ENCODE peak calls at places on chromosomes 4 and X, in six cellular contexts. J, I, K, S, Z and G are unnamed samples.
A peak's percentile ranks its signal among the peaks of the same experiment; 100 is the strongest.

GRCh38 chr4:119087121-119087520 is 48.5 kb upstream of the MYOZ2 start:
- DNase-seq in J (no peak), I (no peak), K (no peak), S (no peak), Z (no peak), G (no peak)

GRCh38 chr4:63218837-63219236 is 1190.4 kb downstream of the TECRL start:
- DNase-seq in J (no peak), I (no peak), K (no peak), S (no peak), Z (no peak), G (no peak)

GRCh38 chr4:142353149-142353738 is 492.9 kb downstream of the INPP4B start:
- DNase-seq in J (no peak), I (no peak), K (no peak), S (peak; percentile 27), Z (no peak), G (no peak)

GRCh38 chr4:141207971-141208370 is 12.7 kb upstream of the ZNF330 start:
- DNase-seq in J (no peak), I (no peak), K (no peak), S (no peak), Z (no peak), G (no peak)

GRCh38 chr4:42280327-42281095 is 116.8 kb upstream of the SHISA3 start:
- DNase-seq in J (no peak), I (no peak), K (no peak), S (no peak), Z (no peak), G (no peak)

GRCh38 chr4:155954118-155954503 is 445 bp upstream of the CTSO start:
- DNase-seq in J (no peak), I (no peak), K (peak; percentile 12), S (no peak), Z (no peak), G (no peak)

GRCh38 chr4:3766207-3766790 is at the start of gene ADRA2C:
- DNase-seq in J (peak; percentile 19), I (no peak), K (no peak), S (peak; percentile 20), Z (no peak), G (no peak)

GRCh38 chrX:110087485-110088356 is 84.8 kb downstream of the TMEM164 start:
- DNase-seq in J (peak; percentile 71), I (no peak), K (no peak), S (no peak), Z (no peak), G (no peak)

GRCh38 chr4:137238456-137238855 is 293.8 kb downstream of the PCDH18 start:
- DNase-seq in J (no peak), I (no peak), K (no peak), S (no peak), Z (no peak), G (no peak)

GRCh38 chrX:101460669-101461068 is 24.6 kb upstream of the ARMCX4 start:
- DNase-seq in J (no peak), I (no peak), K (no peak), S (no peak), Z (no peak), G (no peak)

GRCh38 chr4:129218355-129218754 is 122.4 kb downstream of the C4orf33 start:
- DNase-seq in J (no peak), I (no peak), K (peak; percentile 8), S (no peak), Z (no peak), G (no peak)

GRCh38 chr4:134343661-134344060 is 142.1 kb upstream of the PABPC4L start:
- DNase-seq in J (no peak), I (no peak), K (no peak), S (no peak), Z (no peak), G (no peak)

GRCh38 chr4:165201806-165202205 is 5.6 kb upstream of the KLHL2 start:
- DNase-seq in J (no peak), I (no peak), K (no peak), S (no peak), Z (no peak), G (no peak)

GRCh38 chr4:52051615-52052474 is 741 bp downstream of the SPATA18 start:
- DNase-seq in J (peak; percentile 62), I (no peak), K (peak; percentile 82), S (peak; percentile 74), Z (peak; percentile 82), G (no peak)

GRCh38 chr4:5220028-5220427 is 168.7 kb downstream of the STK32B start:
- DNase-seq in J (no peak), I (no peak), K (no peak), S (no peak), Z (no peak), G (no peak)

GRCh38 chrX:100895365-100896075 is 21.4 kb upstream of the NOX1 start:
- DNase-seq in J (no peak), I (no peak), K (peak; percentile 28), S (peak; percentile 55), Z (peak; percentile 33), G (no peak)

GRCh38 chr4:140020457-140021361 is 133.3 kb downstream of the MAML3 start:
- DNase-seq in J (no peak), I (no peak), K (no peak), S (no peak), Z (no peak), G (no peak)

GRCh38 chr4:176359590-176359989 is 39.8 kb downstream of the SPCS3 start:
- DNase-seq in J (no peak), I (no peak), K (no peak), S (no peak), Z (no peak), G (no peak)

GRCh38 chr4:114563536-114564315 is 34.9 kb upstream of the UGT8 start:
- DNase-seq in J (no peak), I (no peak), K (no peak), S (no peak), Z (no peak), G (no peak)

GRCh38 chr4:14771504-14772175 is 230.6 kb upstream of the CPEB2 start:
- DNase-seq in J (no peak), I (no peak), K (no peak), S (no peak), Z (no peak), G (no peak)

GRCh38 chrX:144896323-144896722 is 351.0 kb upstream of the SPANXN1 start:
- DNase-seq in J (no peak), I (no peak), K (no peak), S (no peak), Z (no peak), G (no peak)

GRCh38 chrX:129637217-129638109 is 17.3 kb downstream of the APLN start:
- DNase-seq in J (peak; percentile 60), I (peak; percentile 60), K (peak; percentile 71), S (peak; percentile 24), Z (peak; percentile 75), G (no peak)

GRCh38 chr4:5416637-5417036 is 291.7 kb downstream of the EVC2 start:
- DNase-seq in J (no peak), I (no peak), K (no peak), S (no peak), Z (no peak), G (no peak)

GRCh38 chr4:124555959-124556358 is 156.6 kb downstream of the ANKRD50 start:
- DNase-seq in J (no peak), I (no peak), K (no peak), S (no peak), Z (no peak), G (no peak)

GRCh38 chrX:71366674-71367256 is 608 bp downstream of the TAF1 start:
- DNase-seq in J (peak; percentile 7), I (no peak), K (peak; percentile 19), S (no peak), Z (no peak), G (no peak)

GRCh38 chr4:76779740-76780459 is 118.0 kb downstream of the SOWAHB start:
- DNase-seq in J (no peak), I (no peak), K (no peak), S (no peak), Z (no peak), G (no peak)

DNA sequence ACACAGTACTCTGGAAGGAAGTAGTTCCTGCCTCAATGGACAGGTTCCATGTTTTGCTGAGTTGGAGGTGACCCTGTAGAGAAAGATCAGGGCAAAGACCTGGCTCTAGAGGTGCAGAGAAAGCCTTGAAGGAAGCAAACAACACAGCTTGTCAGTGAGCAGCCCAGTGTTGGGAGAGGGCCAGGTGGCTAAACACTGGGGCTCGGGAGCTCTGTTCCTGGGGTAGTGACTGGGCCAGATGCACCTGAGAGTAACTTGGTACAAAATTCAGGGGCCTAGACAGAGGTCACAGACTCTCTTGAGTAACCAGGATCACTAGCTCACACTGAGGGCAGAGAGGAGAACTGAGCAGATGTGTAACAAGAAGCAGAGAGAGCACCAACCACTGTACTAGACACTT is 138.4 kb upstream of the NALF2 start:
- DNase-seq in J (no peak), I (no peak), K (no peak), S (no peak), Z (no peak), G (no peak)
- H3K4me1 ChIP-seq in J (no peaks in the 10 kb centered on the region), I (no peaks in the 10 kb centered on the region), K (no peaks in the 10 kb centered on the region), S (no peaks in the 10 kb centered on the region), Z (no peaks in the 10 kb centered on the region), G (no peaks in the 10 kb centered on the region)

GRCh38 chr4:147855670-147856069 is 123.8 kb downstream of the ARHGAP10 start:
- DNase-seq in J (no peak), I (no peak), K (no peak), S (no peak), Z (no peak), G (no peak)
- TF ChIP-seq EP300 in J (no peak), I (peak; percentile 90), K (peak; percentile 41), S (no peak), Z (peak; percentile 58), G (peak; percentile 84)

GRCh38 chr4:78645853-78646757 is 94.5 kb downstream of the ANXA3 start:
- DNase-seq in J (peak; percentile 21), I (peak; percentile 62), K (peak; percentile 70), S (peak; percentile 36), Z (peak; percentile 73), G (peak; percentile 90)
- H3K4me3 ChIP-seq in J (peak overlapping the region; percentile 17), I (peak overlapping the region; percentile 20), K (no peak overlapping the region), S (no peak overlapping the region), Z (no peak overlapping the region), G (peak overlapping the region; percentile 8)

GRCh38 chr4:55326629-55327028 is 19.4 kb upstream of the SRD5A3 start:
- DNase-seq in J (no peak), I (no peak), K (no peak), S (no peak), Z (no peak), G (no peak)

GRCh38 chr4:55318135-55318534 is 27.9 kb upstream of the SRD5A3 start:
- DNase-seq in J (no peak), I (no peak), K (no peak), S (no peak), Z (peak; percentile 39), G (no peak)

GRCh38 chr4:55323375-55323774 is 22.7 kb upstream of the SRD5A3 start:
- DNase-seq in J (no peak), I (no peak), K (no peak), S (no peak), Z (no peak), G (no peak)

GRCh38 chr4:55318541-55319129 is 27.4 kb upstream of the SRD5A3 start:
- DNase-seq in J (no peak), I (no peak), K (no peak), S (no peak), Z (no peak), G (no peak)

DNA sequence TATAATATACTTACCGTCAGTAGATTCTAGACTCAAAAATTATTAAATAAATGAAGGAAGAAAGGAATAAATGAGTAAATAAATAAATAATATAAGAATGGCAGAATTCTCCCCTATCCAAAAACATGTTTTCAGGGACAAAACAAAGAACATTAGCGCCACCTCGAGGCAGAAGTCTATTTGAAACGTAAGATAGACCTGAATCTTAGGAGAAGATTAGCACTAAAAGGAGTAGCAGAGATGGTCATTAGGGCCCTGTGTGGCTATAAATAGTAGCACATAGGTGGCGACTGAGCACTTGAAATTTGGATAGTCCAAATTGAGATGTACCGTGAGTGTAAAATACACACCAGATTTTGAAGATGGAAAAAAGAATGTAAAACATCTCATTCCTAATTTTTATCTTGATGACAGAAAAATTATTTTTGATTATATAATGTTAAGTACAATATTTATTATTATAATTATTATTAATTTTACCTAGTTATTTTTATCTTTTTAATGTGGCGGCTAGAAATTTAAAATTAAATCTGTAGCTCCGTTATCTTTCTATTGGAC is 24.3 kb upstream of the SRD5A3 start:
- DNase-seq in J (peak; percentile 25), I (peak; percentile 76), K (peak; percentile 65), S (peak; percentile 59), Z (peak; percentile 76), G (peak; percentile 76)
- H3K4me1 ChIP-seq in J (no peaks in the 10 kb centered on the region), I (no peaks in the 10 kb centered on the region), K (no peaks in the 10 kb centered on the region), S (no peaks in the 10 kb centered on the region), Z (no peaks in the 10 kb centered on the region), G (peaks cover 6% of the 10 kb centered on the region)